ENCODE peak calls at places on chromosomes 13 and 19, in five cellular contexts. M is cardiac fibroblast, K is HFF-Myc, N is GM23248, C is AG04450. U is an unnamed sample.

GRCh38 chr19:33472696-33473624 is 48.6 kb downstream of the PEPD start:
- DNase-seq in M (peak; percentile 75), C (peak; percentile 72), N (peak; percentile 98), K (peak; percentile 79), U (peak; percentile 86)

GRCh38 chr13:23979361-23980159 is 82.3 kb upstream of the C1QTNF9B start:
- DNase-seq in N (peak; percentile 95), C (peak; percentile 62), M (peak; percentile 88), K (no peak), U (no peak)

GRCh38 chr13:91714726-91715334 is 316.4 kb downstream of the GPC5 start:
- DNase-seq in N (no peak), C (no peak), K (no peak), M (no peak), U (no peak)

GRCh38 chr19:44943801-44944249 is 1.8 kb downstream of the APOC4 start:
- DNase-seq in N (peak; percentile 69), K (no peak), M (no peak), C (no peak), U (no peak)

GRCh38 chr19:45767410-45767880 is 1.6 kb downstream of the SIX5 start:
- DNase-seq in M (peak; percentile 91), C (peak; percentile 69), N (peak; percentile 92), K (no peak), U (peak; percentile 77)

GRCh38 chr19:46040952-46041500 is at the start of gene IGFL4:
- DNase-seq in K (no peak), N (no peak), M (no peak), C (no peak), U (no peak)

GRCh38 chr19:55340784-55341147 is 1.1 kb downstream of the KMT5C start:
- DNase-seq in N (peak; percentile 53), C (no peak), M (no peak), K (no peak), U (no peak)

GRCh38 chr13:74461011-74461410 is 326.8 kb upstream of the KLF12 start:
- DNase-seq in M (no peak), K (no peak), C (no peak), N (no peak), U (no peak)

GRCh38 chr19:15282311-15282705 is 50.0 kb downstream of the BRD4 start:
- DNase-seq in C (no peak), N (no peak), M (no peak), K (no peak), U (no peak)

GRCh38 chr13:107266657-107267056 is 698.7 kb upstream of the ARGLU1 start:
- DNase-seq in M (peak; percentile 10), C (no peak), K (no peak), N (no peak), U (no peak)

GRCh38 chr13:34951528-34951927 is 9.5 kb downstream of the NBEA start:
- DNase-seq in K (no peak), C (no peak), N (no peak), M (no peak), U (no peak)

GRCh38 chr19:4976412-4977298 is 7.7 kb downstream of the KDM4B start:
- DNase-seq in C (peak; percentile 91), N (peak; percentile 99), K (peak; percentile 90), M (peak; percentile 99), U (peak; percentile 89)

GRCh38 chr13:111658150-111659100 is 338.0 kb downstream of the TEX29 start:
- DNase-seq in K (no peak), C (no peak), N (no peak), M (no peak), U (no peak)

GRCh38 chr19:12788682-12789097 is 2.6 kb upstream of the JUNB start:
- DNase-seq in K (no peak), M (peak; percentile 83), N (peak; percentile 85), C (no peak), U (no peak)

GRCh38 chr13:30103161-30103858 is 204.0 kb downstream of the KATNAL1 start:
- DNase-seq in N (no peak), C (no peak), K (no peak), M (no peak), U (no peak)

GRCh38 chr19:11018179-11018578 is 57.3 kb downstream of the SMARCA4 start:
- DNase-seq in M (no peak), N (peak; percentile 39), K (no peak), C (no peak), U (peak; percentile 11)

GRCh38 chr19:4327252-4327876 is 11.3 kb downstream of the STAP2 start:
- DNase-seq in C (no peak), N (peak; percentile 73), K (peak; percentile 38), M (peak; percentile 67), U (no peak)

GRCh38 chr13:78603240-78603947 is at the start of gene POU4F1:
- DNase-seq in M (no peak), C (no peak), K (no peak), N (no peak), U (peak; percentile 8)

GRCh38 chr13:90533866-90534265 is 813.6 kb upstream of the MIR17HG start:
- DNase-seq in K (no peak), N (no peak), C (no peak), M (no peak), U (peak; percentile 13)

GRCh38 chr13:113879017-113879416 is 15.1 kb upstream of the GAS6 start:
- DNase-seq in N (no peak), K (no peak), M (no peak), C (no peak), U (no peak)

GRCh38 chr19:16914421-16914820 is 25.6 kb downstream of the F2RL3 start:
- DNase-seq in C (no peak), M (no peak), N (no peak), K (no peak), U (no peak)

GRCh38 chr13:84497613-84498012 is 615.3 kb upstream of the SLITRK1 start:
- DNase-seq in K (no peak), M (no peak), N (no peak), C (no peak), U (no peak)

GRCh38 chr13:105474983-105475382 is 1060.5 kb downstream of the EFNB2 start:
- DNase-seq in N (no peak), M (no peak), K (no peak), C (no peak), U (no peak)

GRCh38 chr13:102799544-102800144 is 725 bp downstream of the BIVM start:
- DNase-seq in C (no peak), M (no peak), K (no peak), N (peak; percentile 61), U (no peak)

GRCh38 chr19:50673118-50673517 is 23.9 kb downstream of the C19orf81 start:
- DNase-seq in C (no peak), M (no peak), K (no peak), N (no peak), U (no peak)

GRCh38 chr19:9819590-9819898 is 665 bp upstream of the FBXL12 start:
- DNase-seq in N (no peak), M (no peak), C (no peak), K (no peak), U (no peak)

GRCh38 chr19:38319421-38320258 is at the start of gene KCNK6:
- DNase-seq in K (no peak), M (peak; percentile 36), N (peak; percentile 71), C (no peak), U (no peak)

GRCh38 chr13:36919833-36920611 is at the start of gene SMAD9:
- DNase-seq in K (no peak), C (no peak), M (peak; percentile 79), N (peak; percentile 95), U (peak; percentile 35)

GRCh38 chr19:12331211-12331941 is 2.1 kb downstream of the ZNF563 start:
- DNase-seq in M (no peak), N (no peak), C (no peak), K (no peak), U (no peak)

DNA sequence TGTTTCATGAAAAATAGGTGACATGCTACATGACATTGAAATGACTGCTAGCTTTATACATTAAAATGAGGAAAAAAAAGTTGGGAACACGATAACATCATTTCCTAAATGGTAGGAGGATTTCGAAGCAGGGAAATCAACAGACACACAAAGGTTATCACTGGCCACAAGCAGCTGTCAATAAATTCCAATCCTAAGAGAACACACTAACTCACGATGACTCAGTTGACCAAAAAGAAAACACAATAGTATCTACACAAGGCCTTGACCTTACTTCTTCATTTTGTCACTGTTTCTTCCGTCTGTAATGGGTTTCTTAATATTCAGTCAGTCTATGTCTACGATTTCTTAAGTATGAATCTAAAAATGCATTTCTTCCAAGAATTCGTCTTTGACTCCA is 36.5 kb downstream of the STARD13 start:
- DNase-seq in K (no peak), N (peak; percentile 48), M (no peak), C (no peak), U (no peak)
- H3K4me3 ChIP-seq in K (no peak overlapping the region), N (peak overlapping the region; percentile 9), M (no peak overlapping the region), C (no peak overlapping the region), U (no peak overlapping the region)

DNA sequence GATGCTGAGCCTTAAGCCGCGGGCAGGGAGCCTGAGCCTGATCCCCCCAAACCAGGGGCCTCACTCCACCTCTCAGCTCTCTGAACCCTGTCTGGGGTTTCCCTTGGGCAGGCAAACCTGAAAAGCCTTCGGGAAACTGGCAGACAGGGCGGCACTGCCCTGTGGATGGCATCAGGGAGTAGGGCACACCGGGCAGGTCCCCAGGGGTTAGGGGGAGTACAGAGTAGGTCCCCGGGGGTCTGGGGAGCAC is 9.7 kb downstream of the MKNK2 start:
- DNase-seq in K (no peak), C (no peak), M (no peak), N (no peak), U (no peak)
- H3K4me3 ChIP-seq in K (no peak overlapping the region), C (no peak overlapping the region), M (no peak overlapping the region), N (no peak overlapping the region), U (no peak overlapping the region)

GRCh38 chr19:41555752-41556151 is 20.2 kb upstream of the CEACAM21 start:
- DNase-seq in C (no peak), N (no peak), M (no peak), K (no peak), U (no peak)

GRCh38 chr19:41552558-41552957 is 23.4 kb upstream of the CEACAM21 start:
- DNase-seq in C (no peak), N (no peak), M (no peak), K (no peak), U (no peak)

GRCh38 chr19:41553804-41554203 is 22.2 kb upstream of the CEACAM21 start:
- DNase-seq in C (no peak), N (no peak), K (no peak), M (no peak), U (no peak)

GRCh38 chr19:41551711-41552110 is 24.3 kb upstream of the CEACAM21 start:
- DNase-seq in N (no peak), C (no peak), K (no peak), M (no peak), U (no peak)

DNA sequence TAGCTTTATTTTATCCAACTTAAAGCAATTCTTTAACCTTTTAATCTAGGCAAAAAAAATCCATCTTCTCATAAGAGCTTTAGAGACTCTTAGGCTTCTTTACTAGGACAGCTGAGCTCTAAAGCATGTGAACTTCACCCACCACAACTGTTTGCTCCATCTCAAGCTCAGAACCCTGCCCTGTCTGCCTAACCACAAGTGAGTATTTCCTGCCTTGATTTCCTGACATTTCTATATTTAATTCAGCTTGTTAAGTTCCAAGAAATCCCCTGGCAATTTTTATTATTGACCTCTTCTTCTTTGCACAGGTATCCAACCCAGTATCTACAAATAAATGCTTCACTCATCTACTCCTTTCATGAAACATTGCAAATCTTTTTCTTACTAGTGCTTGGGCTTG is 21.1 kb upstream of the CEACAM21 start:
- DNase-seq in K (no peak), M (no peak), N (no peak), C (no peak), U (no peak)
- H3K4me3 ChIP-seq in K (no peak overlapping the region), M (no peak overlapping the region), N (no peak overlapping the region), C (no peak overlapping the region), U (no peak overlapping the region)

DNA sequence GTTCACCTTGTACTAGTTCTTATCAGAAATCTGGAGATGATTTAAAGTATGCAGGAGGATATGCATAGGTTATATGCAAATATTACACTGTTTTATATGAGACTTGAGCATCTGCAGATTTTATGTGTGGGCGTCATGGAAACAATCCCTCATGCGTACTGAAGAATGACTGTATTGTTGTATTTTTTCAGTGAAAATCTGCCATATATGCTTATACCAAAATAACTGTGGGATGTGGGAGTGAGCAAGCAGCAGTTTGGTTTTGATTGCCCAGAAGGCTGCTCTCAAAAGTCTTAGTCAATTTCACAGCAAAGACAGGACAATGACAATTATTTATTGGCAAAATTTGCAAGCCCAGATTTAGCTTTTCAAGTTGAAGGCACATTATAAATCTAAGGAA is 238.9 kb upstream of the PCDH20 start:
- DNase-seq in M (no peak), C (no peak), N (no peak), K (no peak), U (no peak)
- H3K4me3 ChIP-seq in M (no peak overlapping the region), C (no peak overlapping the region), N (no peak overlapping the region), K (no peak overlapping the region), U (no peak overlapping the region)

U was measured in skeletal muscle cell.